ENCODE peak calls at places on chromosomes 1 and 21, in five cellular contexts. R is CD8-positive, alpha-beta T cell; F is adipocyte; M is pancreas; D is ovary. U is an unnamed sample. For H3K36me3 and H3K4me1, the result is how much of the 10 kb centered on the place peaks cover.

GRCh38 chr1:229557913-229558414 is 543 bp downstream of the ABCB10 start:
- DNase-seq in D (peak), F (peak), R (peak), M (peak), U (peak)

GRCh38 chr1:201907621-201908020 is 18.9 kb downstream of the SHISA4 start:
- DNase-seq in R (no peak), D (no peak), F (no peak), M (no peak), U (no peak)

GRCh38 chr1:197272791-197273190 is 4.7 kb downstream of the CRB1 start:
- DNase-seq in D (no peak), M (no peak), R (no peak), F (no peak), U (no peak)

GRCh38 chr1:154736840-154737239 is 128.9 kb upstream of the ADAR start:
- DNase-seq in F (no peak), M (no peak), D (no peak), R (no peak), U (no peak)

GRCh38 chr1:218421531-218421930 is 76.4 kb downstream of the TGFB2 start:
- DNase-seq in F (no peak), M (no peak), R (no peak), D (no peak), U (no peak)

GRCh38 chr1:33349081-33349759 is 28.3 kb upstream of the A3GALT2 start:
- DNase-seq in M (peak), F (peak), R (peak), D (peak), U (no peak)

GRCh38 chr21:45504516-45505415 is 37.5 kb downstream of the SLC19A1 start:
- DNase-seq in M (peak), F (no peak), D (peak), R (no peak), U (no peak)

GRCh38 chr21:29265690-29266479 is 32.8 kb upstream of the BACH1 start:
- DNase-seq in M (no peak), R (no peak), D (no peak), F (no peak), U (no peak)

GRCh38 chr1:15734901-15735300 is 1.2 kb upstream of the SLC25A34 start:
- DNase-seq in M (no peak), R (no peak), D (no peak), F (no peak), U (no peak)

GRCh38 chr1:159000627-159001026 is 9.1 kb upstream of the IFI16 start:
- DNase-seq in F (peak), M (peak), R (no peak), D (peak), U (peak)

GRCh38 chr1:186008920-186009737 is 274.9 kb downstream of the HMCN1 start:
- DNase-seq in F (peak), D (no peak), M (no peak), R (no peak), U (no peak)

GRCh38 chr1:212698467-212699103 is 1.1 kb downstream of the BATF3 start:
- DNase-seq in M (no peak), F (no peak), R (no peak), D (no peak), U (no peak)

GRCh38 chr1:203592728-203593127 is 33.9 kb upstream of the ATP2B4 start:
- DNase-seq in D (no peak), M (no peak), F (no peak), R (no peak), U (no peak)

GRCh38 chr1:87398644-87399043 is 70.0 kb downstream of the LMO4 start:
- DNase-seq in R (no peak), F (no peak), M (no peak), D (no peak), U (no peak)

GRCh38 chr1:204455831-204456145 is 38.8 kb downstream of the PIK3C2B start:
- DNase-seq in R (no peak), D (no peak), M (no peak), F (no peak), U (no peak)

GRCh38 chr1:109906160-109906838 is 4.3 kb upstream of the CSF1 start:
- DNase-seq in F (no peak), D (no peak), M (no peak), R (peak), U (no peak)

GRCh38 chr1:46819335-46819734 is 20.5 kb downstream of the CYP4B1 start:
- DNase-seq in M (no peak), D (no peak), R (no peak), F (no peak), U (peak)

GRCh38 chr21:38869946-38870345 is 64.2 kb downstream of the ETS2 start:
- DNase-seq in R (no peak), M (no peak), F (peak), D (no peak), U (no peak)

GRCh38 chr21:32140212-32141008 is 138.4 kb downstream of the MIS18A start:
- DNase-seq in D (no peak), R (no peak), F (no peak), M (no peak), U (no peak)

GRCh38 chr1:155971910-155972809 is 6.2 kb downstream of the ARHGEF2 start:
- DNase-seq in F (no peak), D (no peak), M (no peak), R (no peak), U (no peak)

GRCh38 chr1:211557894-211558625 is 20.9 kb downstream of the SLC30A1 start:
- DNase-seq in D (no peak), F (no peak), M (no peak), R (no peak), U (no peak)

GRCh38 chr1:19682901-19683300 is 18.2 kb downstream of the HTR6 start:
- DNase-seq in F (no peak), R (no peak), D (no peak), M (no peak), U (no peak)

GRCh38 chr1:19682257-19682656 is 17.6 kb downstream of the HTR6 start:
- DNase-seq in M (no peak), R (no peak), D (no peak), F (peak), U (no peak)

GRCh38 chr1:19683351-19683750 is 18.7 kb downstream of the HTR6 start:
- DNase-seq in F (no peak), M (no peak), R (no peak), D (no peak), U (no peak)

GRCh38 chr1:19685994-19686393 is 21.3 kb downstream of the HTR6 start:
- DNase-seq in R (no peak), M (no peak), D (no peak), F (no peak), U (no peak)

DNA sequence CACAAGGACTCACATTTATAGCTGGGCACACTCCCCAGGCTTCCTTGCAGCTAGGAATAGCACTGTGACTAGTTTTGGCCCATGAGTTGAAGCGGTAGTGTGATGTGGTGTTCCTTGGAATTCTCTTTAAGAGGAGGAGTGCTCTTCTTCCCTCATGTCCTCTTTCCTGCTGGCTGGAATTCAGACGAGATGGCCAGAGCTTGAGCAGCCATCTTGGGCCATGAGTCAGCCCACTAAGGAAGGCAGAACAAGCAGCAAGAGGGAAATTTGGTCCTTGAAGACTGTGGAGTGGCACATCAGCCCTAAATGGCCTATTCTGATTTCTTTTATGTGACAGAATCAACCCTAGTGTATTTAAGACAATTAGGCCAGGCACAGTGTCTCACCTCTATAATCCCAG is 20.0 kb downstream of the HTR6 start:
- DNase-seq in R (no peak), F (no peak), M (no peak), D (no peak), U (no peak)
- H3K36me3 ChIP-seq in R (under half), F (under half), M (under half), D (under half), U (under half)

GRCh38 chr1:108082006-108082405 is 117.0 kb upstream of the VAV3 start:
- DNase-seq in F (no peak), M (no peak), D (no peak), R (no peak), U (no peak)
- H3K4me1 ChIP-seq in F (under half), M (under half), D (under half), R (half or more), U (under half)

GRCh38 chr1:54596756-54597155 is 26.6 kb downstream of the FAM151A start:
- DNase-seq in F (peak), D (no peak), M (no peak), R (no peak), U (no peak)

GRCh38 chr1:54595956-54596498 is 27.3 kb downstream of the FAM151A start:
- DNase-seq in R (no peak), F (no peak), M (no peak), D (no peak), U (no peak)

GRCh38 chr1:54597455-54598030 is 25.8 kb downstream of the FAM151A start:
- DNase-seq in F (no peak), D (no peak), R (no peak), M (no peak), U (no peak)

GRCh38 chr1:54593571-54594160 is 29.7 kb downstream of the FAM151A start:
- DNase-seq in M (no peak), F (no peak), R (no peak), D (no peak), U (no peak)

DNA sequence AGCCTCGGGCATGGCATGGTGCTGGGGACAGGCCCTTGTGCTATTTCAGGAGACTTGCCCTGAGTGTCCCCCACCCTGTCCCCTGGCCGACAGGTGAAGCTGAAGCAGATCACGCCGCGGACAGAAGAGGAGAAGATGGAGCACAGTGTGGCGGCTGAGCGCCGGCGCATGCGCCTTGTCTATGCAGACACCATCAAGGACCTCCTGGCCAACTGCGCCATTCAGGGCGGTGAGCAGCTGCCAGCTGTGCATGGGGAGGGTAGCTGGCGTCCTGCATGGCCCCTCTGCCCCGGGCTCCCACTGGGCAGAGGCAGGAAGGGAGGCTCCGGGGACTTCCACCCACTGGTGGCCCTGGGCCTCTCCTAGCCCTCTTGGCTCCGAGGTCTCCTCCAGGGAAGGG is 28.9 kb downstream of the FAM151A start:
- DNase-seq in D (no peak), M (no peak), R (no peak), F (no peak), U (no peak)
- H3K36me3 ChIP-seq in D (under half), M (under half), R (under half), F (under half), U (under half)

DNA sequence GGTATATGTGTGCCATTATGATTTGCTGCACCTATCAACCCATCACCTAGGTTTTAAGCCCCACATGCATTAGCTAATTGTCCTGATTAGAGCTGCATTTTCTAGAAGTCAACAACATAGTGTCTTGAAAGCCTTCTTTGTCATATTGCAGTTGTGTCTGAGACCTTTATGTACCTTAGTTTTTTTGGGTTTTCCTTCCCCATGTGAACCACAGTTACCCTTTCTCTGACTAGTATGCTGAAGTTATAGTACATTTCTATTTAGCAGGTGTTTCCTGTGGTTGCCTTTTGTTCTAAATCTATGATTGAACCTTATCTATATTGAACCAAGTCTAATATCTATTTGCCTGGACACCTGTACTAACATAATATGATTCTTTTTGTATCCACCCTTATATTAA is 135.6 kb downstream of the ST6GALNAC3 start:
- DNase-seq in F (no peak), D (no peak), R (no peak), M (no peak), U (no peak)
- H3K4me1 ChIP-seq in F (under half), D (under half), R (under half), M (under half), U (under half)

GRCh38 chr1:115829947-115830346 is 11.0 kb downstream of the NHLH2 start:
- DNase-seq in D (no peak), M (no peak), F (no peak), R (no peak), U (no peak)

GRCh38 chr1:115830963-115831362 is 10.0 kb downstream of the NHLH2 start:
- DNase-seq in D (no peak), R (no peak), M (no peak), F (no peak), U (no peak)

GRCh38 chr1:115833806-115834205 is 7.1 kb downstream of the NHLH2 start:
- DNase-seq in R (no peak), D (no peak), F (no peak), M (no peak), U (no peak)

GRCh38 chr1:115829023-115829674 is 11.8 kb downstream of the NHLH2 start:
- DNase-seq in D (peak), F (peak), M (no peak), R (no peak), U (no peak)

DNA sequence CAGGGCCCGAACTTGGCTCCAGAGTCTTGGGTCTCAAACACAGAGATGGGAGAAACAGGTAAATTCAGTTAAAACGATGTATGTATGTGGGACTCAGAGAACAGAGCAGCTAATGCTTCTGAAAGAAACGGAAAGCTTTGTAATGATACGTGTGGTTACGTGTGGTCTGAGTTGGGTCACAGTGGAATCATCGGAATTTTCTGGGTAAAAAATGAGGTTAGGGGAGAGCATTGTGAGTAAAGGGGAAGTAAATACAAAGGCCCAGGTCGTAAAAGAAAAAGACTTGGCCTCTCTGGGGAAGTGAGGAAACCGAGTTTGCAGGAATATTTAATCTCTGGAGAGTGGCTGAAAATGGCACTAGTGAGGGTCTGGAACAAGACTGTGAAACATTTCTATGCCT is 8.3 kb downstream of the NHLH2 start:
- DNase-seq in R (no peak), M (no peak), F (no peak), D (no peak), U (no peak)
- H3K36me3 ChIP-seq in R (under half), M (under half), F (under half), D (under half), U (under half)

U was measured in lung.